ENCODE peak calls at places on chromosome 9, in four cellular contexts. D, V, K and Q are unnamed samples.

GRCh38 chr9:127930298-127931091 is at the start of gene PIP5KL1:
- DNase-seq in D (peak), V (peak), K (peak), Q (peak)

GRCh38 chr9:132465131-132465635 is 55.2 kb downstream of the CFAP77 start:
- DNase-seq in D (no peak), V (no peak), K (no peak), Q (no peak)

GRCh38 chr9:127706836-127707241 is at the start of gene CFAP157:
- DNase-seq in D (peak), V (no peak), K (peak), Q (no peak)

GRCh38 chr9:133580971-133581370 is 28.2 kb downstream of the FAM163B start:
- DNase-seq in D (no peak), V (no peak), K (no peak), Q (no peak)

GRCh38 chr9:109248133-109248581 is 72.7 kb downstream of the EPB41L4B start:
- DNase-seq in D (peak), V (peak), K (no peak), Q (peak)

GRCh38 chr9:113484258-113484730 is 20.8 kb downstream of the RGS3 start:
- DNase-seq in D (no peak), V (peak), K (peak), Q (peak)

GRCh38 chr9:17752021-17752420 is 173.2 kb downstream of the SH3GL2 start:
- DNase-seq in D (no peak), V (no peak), K (no peak), Q (no peak)

GRCh38 chr9:131028221-131028884 is 19.4 kb downstream of the LAMC3 start:
- DNase-seq in D (no peak), V (no peak), K (no peak), Q (no peak)

GRCh38 chr9:132726561-132727150 is 56.4 kb downstream of the GTF3C4 start:
- DNase-seq in D (no peak), V (no peak), K (no peak), Q (no peak)

GRCh38 chr9:111632051-111632450 is 917 bp downstream of the DNAJC25 start:
- DNase-seq in D (no peak), V (no peak), K (no peak), Q (peak)

GRCh38 chr9:111634860-111635259 is 3.7 kb downstream of the DNAJC25 start:
- DNase-seq in D (no peak), V (no peak), K (no peak), Q (peak)

GRCh38 chr9:111631071-111631971 is at the start of gene DNAJC25:
- DNase-seq in D (peak), V (peak), K (peak), Q (peak)

GRCh38 chr9:111633389-111633736 is 2.2 kb downstream of the DNAJC25 start:
- DNase-seq in D (no peak), V (no peak), K (no peak), Q (peak)

DNA sequence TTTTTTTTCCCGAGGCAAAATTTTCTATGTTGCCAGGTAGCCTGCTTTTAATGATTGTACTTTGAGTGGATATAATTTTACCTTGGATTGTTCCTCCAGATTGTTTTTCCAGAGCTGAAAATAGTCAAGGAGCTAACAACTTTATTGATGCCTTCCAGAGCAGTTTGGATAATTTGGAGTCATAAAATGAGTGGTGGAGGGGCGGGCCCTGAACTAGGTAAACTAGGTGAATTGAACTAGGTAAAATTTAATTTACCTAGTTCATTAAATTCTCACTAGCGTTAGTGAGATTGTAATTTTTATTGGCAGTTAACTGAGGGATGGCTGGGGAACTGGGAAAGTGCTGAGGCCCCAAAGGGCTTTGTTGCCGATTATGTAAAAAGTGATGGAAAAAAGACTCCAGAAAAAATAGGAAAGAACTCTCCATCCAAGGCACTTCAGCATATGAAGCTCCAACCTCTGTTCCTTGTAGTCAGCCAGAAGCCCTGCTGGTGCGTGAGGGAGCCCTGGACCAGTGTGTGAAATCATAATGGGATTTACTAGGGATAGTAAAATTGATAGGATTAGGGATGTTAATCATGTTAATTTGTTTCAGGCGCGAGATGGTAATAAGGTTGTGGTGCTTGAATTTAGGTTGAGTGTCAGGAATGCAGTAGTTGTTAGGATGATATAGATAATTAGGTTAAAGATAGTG is 1.7 kb downstream of the DNAJC25 start:
- DNase-seq in D (no peak), V (no peak), K (no peak), Q (peak)
- H3K4me3 ChIP-seq in D (peak), V (peak), K (no peak), Q (peak)

DNA sequence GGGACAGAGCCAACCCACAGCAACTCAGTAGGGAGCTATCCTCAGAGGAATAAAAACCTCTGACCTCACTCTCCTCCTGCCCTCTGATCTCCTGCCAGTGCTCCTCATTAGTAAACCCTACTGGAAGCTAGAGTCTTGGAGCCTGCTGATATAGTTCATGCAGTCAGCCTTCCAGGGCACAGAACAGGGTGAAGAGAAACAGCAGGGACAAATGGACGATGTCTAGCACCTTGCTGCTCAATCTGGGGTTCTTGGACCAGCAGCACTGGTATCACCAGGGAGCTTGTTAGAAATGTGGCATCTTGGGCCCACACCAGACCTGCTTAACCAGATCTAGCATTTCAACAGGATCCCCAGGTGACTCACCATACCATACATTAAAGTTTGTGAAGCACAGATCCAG is 5.5 kb upstream of the GALNT12 start:
- DNase-seq in D (no peak), V (peak), K (no peak), Q (no peak)
- TF ChIP-seq CTCF in D (no peak), V (no peak), K (no peak), Q (no peak)

DNA sequence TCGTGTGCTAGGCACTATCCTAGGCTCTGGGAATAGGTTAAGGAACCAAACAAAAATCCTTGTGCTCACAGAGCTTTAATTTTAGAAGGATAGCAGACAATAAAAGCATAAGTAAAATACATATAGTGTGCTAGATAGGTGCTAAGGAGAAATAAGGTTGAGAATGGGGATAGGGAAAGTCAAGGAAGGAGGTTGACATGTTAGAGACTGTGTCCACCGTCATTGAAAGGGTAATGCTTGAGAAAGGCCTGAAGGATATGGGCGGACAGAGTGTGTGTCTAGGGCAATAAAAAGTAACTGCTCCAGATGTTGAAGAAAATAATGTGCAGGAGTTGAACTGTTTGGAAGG is 482 bp upstream of the TDRD7 start:
- DNase-seq in D (no peak), V (no peak), K (no peak), Q (no peak)
- H3K4me3 ChIP-seq in D (peak), V (peak), K (peak), Q (peak)

GRCh38 chr9:129481824-129482511 is 138.9 kb downstream of the C9orf50 start:
- DNase-seq in D (no peak), V (no peak), K (peak), Q (no peak)
- TF ChIP-seq CTCF in D (peak), V (peak), K (peak), Q (peak)

DNA sequence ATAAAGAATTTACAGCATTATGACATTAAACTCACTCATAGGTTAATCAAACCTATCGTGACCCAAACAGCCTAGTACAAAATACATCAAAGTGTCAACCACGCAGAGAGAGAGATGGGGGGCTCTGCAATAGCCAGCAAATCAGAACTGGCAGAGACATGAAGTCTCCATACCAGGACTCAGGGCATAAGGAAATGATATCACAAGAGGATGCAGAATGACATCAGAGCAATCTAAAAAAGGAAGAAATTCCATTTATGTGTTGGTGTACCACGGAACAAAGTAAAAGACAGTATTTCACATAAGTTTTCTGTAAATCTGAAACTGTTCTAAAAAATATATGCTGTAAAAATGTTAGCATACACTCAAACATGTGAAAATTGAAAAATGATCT is 24.6 kb downstream of the BICD2 start:
- DNase-seq in D (no peak), V (peak), K (peak), Q (no peak)
- H3K4me3 ChIP-seq in D (no peak), V (no peak), K (no peak), Q (no peak)